ENCODE peak calls at places on chromosome 13, in ten cellular contexts. G is PC-9; L is pancreas; F is left ventricle myocardium inferior; K is effector memory CD4-positive, alpha-beta T cell; Y is lower lobe of right lung; M is bronchial epithelial cell; W is DND-41; B is uterus; H is cardiac muscle cell. D is an unnamed sample. For H3K27me3, the result is how much of the 10 kb centered on the place peaks cover.

GRCh38 chr13:34064456-34065205 is 246.7 kb downstream of the RFC3 start:
- DNase-seq in G (no peak), L (no peak), F (no peak), K (no peak), Y (no peak), M (peak), W (no peak), B (no peak), H (peak), D (no peak)

GRCh38 chr13:97586941-97587340 is 153.0 kb downstream of the RAP2A start:
- DNase-seq in G (no peak), L (no peak), F (no peak), K (no peak), Y (no peak), M (no peak), W (no peak), B (no peak), H (peak), D (no peak)

GRCh38 chr13:101520672-101521071 is 68.2 kb downstream of the ITGBL1 start:
- DNase-seq in G (no peak), L (no peak), F (no peak), K (no peak), Y (no peak), M (peak), W (peak), B (no peak), H (peak), D (no peak)

GRCh38 chr13:40506592-40507446 is 159.6 kb downstream of the FOXO1 start:
- DNase-seq in G (no peak), L (no peak), F (no peak), K (no peak), Y (no peak), M (no peak), W (no peak), B (no peak), H (no peak), D (no peak)

GRCh38 chr13:23753523-23753922 is 135.7 kb downstream of the MIPEP start:
- DNase-seq in G (peak), L (no peak), F (no peak), K (no peak), Y (no peak), M (peak), W (no peak), B (no peak), H (peak), D (no peak)

GRCh38 chr13:99311748-99312492 is 4.7 kb upstream of the GPR183 start:
- DNase-seq in G (no peak), L (no peak), F (no peak), K (no peak), Y (no peak), M (no peak), W (no peak), B (peak), H (peak), D (no peak)

GRCh38 chr13:98141509-98141908 is 1.4 kb upstream of the FARP1 start:
- DNase-seq in G (no peak), L (no peak), F (no peak), K (no peak), Y (no peak), M (no peak), W (peak), B (no peak), H (no peak), D (no peak)

GRCh38 chr13:49466240-49466914 is 22.3 kb downstream of the SETDB2 start:
- DNase-seq in G (no peak), L (no peak), F (no peak), K (no peak), Y (no peak), M (no peak), W (no peak), B (no peak), H (no peak), D (no peak)

GRCh38 chr13:48478401-48478800 is 54.5 kb downstream of the RCBTB2 start:
- DNase-seq in G (no peak), L (no peak), F (no peak), K (no peak), Y (no peak), M (no peak), W (no peak), B (no peak), H (no peak), D (no peak)

GRCh38 chr13:110415669-110416068 is 108.6 kb downstream of the COL4A2 start:
- DNase-seq in G (peak), L (no peak), F (no peak), K (no peak), Y (no peak), M (peak), W (no peak), B (peak), H (no peak), D (no peak)

GRCh38 chr13:68940049-68940448 is 1167.6 kb upstream of the ATXN8OS start:
- DNase-seq in G (no peak), L (no peak), F (no peak), K (no peak), Y (no peak), M (no peak), W (no peak), B (no peak), H (no peak), D (no peak)

GRCh38 chr13:85068231-85068630 is 731.0 kb downstream of the SLITRK6 start:
- DNase-seq in G (no peak), L (no peak), F (no peak), K (no peak), Y (no peak), M (no peak), W (no peak), B (no peak), H (no peak), D (no peak)

GRCh38 chr13:106378263-106378662 is 157.2 kb downstream of the EFNB2 start:
- DNase-seq in G (no peak), L (no peak), F (no peak), K (no peak), Y (no peak), M (no peak), W (no peak), B (no peak), H (no peak), D (no peak)
- H3K27me3 ChIP-seq in G (under half), L (under half), F (under half), K (under half), Y (under half), M (under half), W (under half), B (under half), H (under half), D (under half)

DNA sequence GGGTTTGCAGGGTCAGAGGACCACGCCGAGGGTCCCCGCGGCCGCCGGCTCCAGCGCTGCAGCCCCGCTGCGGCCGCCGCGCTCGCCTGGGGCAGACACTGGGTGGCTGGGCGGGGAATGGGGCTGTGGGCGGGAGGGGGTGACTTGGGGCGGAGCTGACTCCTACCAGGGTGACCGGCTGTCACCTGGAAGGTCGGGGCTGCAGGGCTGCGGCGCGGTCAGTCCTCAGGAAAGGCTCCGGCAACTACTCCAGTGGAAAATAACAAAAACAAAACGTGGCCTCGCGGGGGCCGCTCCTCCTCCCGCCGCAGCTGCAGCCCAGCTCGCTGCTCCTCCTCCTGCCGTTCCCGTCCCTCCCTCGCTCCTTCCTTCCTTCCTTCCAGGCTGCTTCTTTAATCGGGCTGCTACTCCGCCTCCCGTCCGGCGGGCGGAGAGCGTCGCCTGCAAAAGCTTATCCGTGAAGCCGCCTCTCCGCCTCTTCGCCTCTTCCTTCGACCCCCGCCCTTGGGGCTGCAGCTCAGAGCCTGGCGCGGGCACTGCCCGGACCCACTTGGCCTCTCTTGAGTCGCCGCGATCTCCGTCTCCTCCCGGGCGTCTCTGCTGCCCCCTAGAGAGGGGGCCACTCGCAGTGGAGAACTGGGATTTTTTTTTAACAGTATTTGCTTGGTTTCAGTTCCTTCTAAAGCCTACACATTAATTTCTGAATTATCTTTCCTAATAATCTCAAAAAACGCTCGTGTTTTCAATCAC is at the start of gene TBC1D4:
- DNase-seq in G (peak), L (peak), F (peak), K (peak), Y (peak), M (peak), W (peak), B (peak), H (peak), D (peak)
- H3K27me3 ChIP-seq in G (under half), L (under half), F (under half), K (under half), Y (under half), M (under half), W (under half), B (under half), H (under half), D (under half)

DNA sequence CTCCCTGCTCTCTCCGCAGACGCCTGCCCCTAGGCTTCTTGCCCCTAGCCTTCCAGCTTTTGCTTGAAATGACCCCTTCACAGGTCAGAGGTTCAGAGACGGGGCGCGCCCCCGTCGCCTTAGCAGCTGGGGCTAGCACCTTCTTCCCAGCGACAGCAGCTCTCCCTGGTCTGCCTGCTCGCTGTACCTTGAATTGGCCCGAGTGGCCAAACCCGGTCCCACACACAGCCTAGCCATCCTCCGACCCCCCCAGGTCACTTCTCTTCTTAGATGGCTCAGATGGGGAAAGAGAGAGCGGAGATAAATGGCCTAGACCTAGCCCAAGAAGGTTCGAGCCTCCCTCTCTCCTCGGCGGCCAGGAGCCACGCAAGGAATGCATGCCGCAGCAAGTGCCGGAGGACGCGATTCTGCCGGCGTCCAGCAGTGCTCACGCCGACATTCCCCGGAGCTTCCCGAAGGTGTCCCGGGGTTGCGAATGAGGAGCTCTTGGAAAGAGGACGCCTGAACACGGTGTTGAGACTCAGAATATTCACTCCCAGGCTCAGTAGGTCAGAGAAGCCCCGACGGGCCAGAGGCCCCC is 1.3 kb downstream of the CDX2 start:
- DNase-seq in G (no peak), L (peak), F (no peak), K (no peak), Y (no peak), M (no peak), W (no peak), B (no peak), H (no peak), D (no peak)
- H3K27me3 ChIP-seq in G (under half), L (under half), F (half or more), K (under half), Y (half or more), M (half or more), W (under half), B (half or more), H (half or more), D (half or more)

DNA sequence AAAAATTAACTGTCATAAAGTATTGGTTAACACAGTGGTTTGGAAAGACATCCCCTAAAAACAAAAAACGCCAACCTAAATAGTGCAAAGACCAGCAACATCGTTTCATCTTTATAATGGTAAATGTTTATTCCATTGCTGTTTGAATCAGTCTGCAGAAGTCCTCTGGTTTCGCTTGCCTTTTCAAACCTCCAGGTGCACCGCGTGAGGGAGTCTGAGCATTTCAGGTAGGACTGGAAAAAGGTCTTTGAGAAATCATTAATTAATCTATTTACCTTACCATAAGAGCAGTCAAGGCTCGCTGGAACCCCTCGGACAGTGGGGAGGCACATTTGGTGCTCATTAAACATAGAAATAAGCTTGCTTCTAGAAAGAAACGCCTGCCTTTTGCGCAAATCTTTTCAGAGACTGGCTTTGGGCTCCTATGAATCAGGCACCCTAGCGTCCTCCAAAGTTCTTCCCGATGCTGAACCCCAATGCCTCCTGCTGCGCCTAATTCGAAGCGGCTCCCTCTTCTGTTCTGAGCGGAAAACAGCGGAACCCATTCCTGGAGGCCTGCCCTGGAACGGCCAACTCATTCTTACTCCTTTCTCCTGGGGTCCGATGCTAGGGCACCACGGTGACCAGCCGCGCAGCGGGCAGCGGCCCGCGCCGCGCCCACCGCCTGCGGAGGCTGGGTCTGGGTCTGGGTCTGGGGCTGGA is 942 bp upstream of the MTUS2 start:
- DNase-seq in G (no peak), L (peak), F (no peak), K (no peak), Y (no peak), M (peak), W (no peak), B (peak), H (peak), D (no peak)
- H3K27me3 ChIP-seq in G (under half), L (under half), F (half or more), K (under half), Y (half or more), M (under half), W (under half), B (under half), H (half or more), D (half or more)

GRCh38 chr13:94967183-94968039 is 255.1 kb upstream of the SOX21 start:
- DNase-seq in G (no peak), L (peak), F (no peak), K (no peak), Y (no peak), M (no peak), W (no peak), B (no peak), H (peak), D (peak)
- H3K27me3 ChIP-seq in G (half or more), L (under half), F (half or more), K (under half), Y (half or more), M (under half), W (under half), B (under half), H (half or more), D (half or more)

DNA sequence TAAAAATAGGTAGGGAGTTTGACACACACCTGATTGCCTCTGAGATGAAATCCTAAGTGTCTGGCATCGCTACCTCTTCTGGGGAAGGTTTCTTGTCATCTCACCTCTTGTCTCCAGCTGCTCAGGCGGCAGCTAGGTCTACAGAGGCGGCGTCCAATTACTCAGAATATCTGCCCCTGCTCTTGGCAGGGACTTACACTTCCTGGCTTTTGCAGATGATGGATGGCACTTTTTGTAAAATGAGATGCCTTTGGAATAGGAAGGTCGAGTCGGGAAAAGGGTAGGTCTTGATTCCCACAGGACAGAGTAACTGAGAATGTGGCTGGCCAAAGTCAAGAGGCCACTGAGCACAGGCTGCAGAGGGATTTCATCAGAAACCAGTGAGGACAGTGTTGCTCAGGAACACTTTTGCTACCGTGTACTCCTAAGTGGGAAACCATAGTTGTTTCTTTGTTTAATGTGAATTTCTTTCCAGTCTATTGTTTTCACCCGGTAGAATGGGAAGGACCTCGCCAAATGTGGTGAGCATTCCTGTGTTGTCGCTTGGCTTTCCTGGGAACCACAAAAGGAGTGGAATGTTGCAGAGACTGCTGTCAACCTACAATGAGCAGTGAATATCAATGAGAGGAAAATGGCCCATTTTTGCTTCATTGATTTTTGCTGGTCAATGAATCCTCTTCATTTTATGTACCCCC is 383.7 kb downstream of the HS6ST3 start:
- DNase-seq in G (no peak), L (no peak), F (no peak), K (no peak), Y (no peak), M (no peak), W (no peak), B (no peak), H (no peak), D (no peak)
- H3K27me3 ChIP-seq in G (under half), L (under half), F (under half), K (under half), Y (under half), M (under half), W (under half), B (under half), H (under half), D (under half)

GRCh38 chr13:113008841-113009240 is 39.8 kb downstream of the MCF2L start:
- DNase-seq in G (no peak), L (no peak), F (no peak), K (no peak), Y (no peak), M (no peak), W (no peak), B (no peak), H (no peak), D (no peak)
- H3K27me3 ChIP-seq in G (under half), L (under half), F (under half), K (under half), Y (under half), M (under half), W (under half), B (under half), H (under half), D (under half)